ENCODE peak calls at places on chromosomes 2 and 18, in four cellular contexts. T is K562, R is HL-60, J is GM12878. C is an unnamed sample.

GRCh38 chr2:220175967-220176366 is 548.5 kb downstream of the SLC4A3 start:
- DNase-seq in T (no peak), R (no peak), J (no peak), C (no peak)

GRCh38 chr18:48446582-48447225 is 37.5 kb upstream of the ZBTB7C start:
- DNase-seq in T (peak), R (peak), J (no peak), C (peak)

GRCh38 chr2:119764832-119765231 is 5.1 kb downstream of the PTPN4 start:
- DNase-seq in T (no peak), R (no peak), J (no peak), C (no peak)

GRCh38 chr2:121626777-121627524 is 22.3 kb downstream of the CLASP1 start:
- DNase-seq in T (no peak), R (no peak), J (no peak), C (no peak)

GRCh38 chr2:104444392-104444791 is 409.5 kb upstream of the POU3F3 start:
- DNase-seq in T (no peak), R (no peak), J (no peak), C (no peak)

GRCh38 chr2:179051250-179051649 is 1.3 kb upstream of the CCDC141 start:
- DNase-seq in T (no peak), R (no peak), J (no peak), C (no peak)

GRCh38 chr2:115314157-115314556 is 871.7 kb downstream of the DPP10 start:
- DNase-seq in T (no peak), R (no peak), J (no peak), C (no peak)

GRCh38 chr2:168545439-168546082 is 89.5 kb downstream of the CERS6 start:
- DNase-seq in T (no peak), R (no peak), J (no peak), C (no peak)

GRCh38 chr18:61754039-61754583 is 138.7 kb downstream of the RNF152 start:
- DNase-seq in T (no peak), R (no peak), J (no peak), C (no peak)

GRCh38 chr2:70827388-70827787 is 7.0 kb upstream of the CLEC4F start:
- DNase-seq in T (no peak), R (no peak), J (no peak), C (no peak)

GRCh38 chr2:66481100-66481549 is 46.2 kb downstream of the MEIS1 start:
- DNase-seq in T (peak), R (no peak), J (no peak), C (no peak)

GRCh38 chr2:105104208-105104731 is 66.4 kb downstream of the MRPS9 start:
- DNase-seq in T (no peak), R (no peak), J (no peak), C (no peak)

GRCh38 chr2:228646061-228646460 is 464.6 kb upstream of the SPHKAP start:
- DNase-seq in T (no peak), R (no peak), J (no peak), C (no peak)

GRCh38 chr2:133177196-133177595 is 391.1 kb downstream of the NCKAP5 start:
- DNase-seq in T (no peak), R (no peak), J (no peak), C (no peak)

GRCh38 chr2:188664391-188664790 is 309.8 kb upstream of the COL3A1 start:
- DNase-seq in T (no peak), R (no peak), J (no peak), C (no peak)

GRCh38 chr18:75429975-75430374 is 2.5 kb upstream of the SMIM21 start:
- DNase-seq in T (no peak), R (no peak), J (no peak), C (no peak)

GRCh38 chr2:58845011-58845410 is 603.9 kb upstream of the FANCL start:
- DNase-seq in T (no peak), R (no peak), J (no peak), C (no peak)

GRCh38 chr2:99420751-99421299 is 69.0 kb downstream of the REV1 start:
- DNase-seq in T (no peak), R (no peak), J (no peak), C (no peak)

GRCh38 chr18:79068299-79068945 is 772 bp upstream of the ATP9B start:
- DNase-seq in T (no peak), R (no peak), J (peak), C (no peak)

GRCh38 chr2:26854283-26854827 is 6.4 kb downstream of the DPYSL5 start:
- DNase-seq in T (no peak), R (no peak), J (no peak), C (no peak)

GRCh38 chr2:105609756-105610397 is 134.8 kb upstream of the NCK2 start:
- DNase-seq in T (no peak), R (no peak), J (no peak), C (no peak)

GRCh38 chr2:80348953-80349352 is 44.4 kb upstream of the LRRTM1 start:
- DNase-seq in T (no peak), R (no peak), J (no peak), C (no peak)

GRCh38 chr2:215831296-215831913 is 181.9 kb downstream of the MREG start:
- DNase-seq in T (peak), R (peak), J (peak), C (no peak)

GRCh38 chr2:65265090-65266045 is 37.7 kb downstream of the ACTR2 start:
- DNase-seq in T (peak), R (no peak), J (peak), C (no peak)

GRCh38 chr2:8922431-8922830 is 81.1 kb downstream of the MBOAT2 start:
- DNase-seq in T (no peak), R (no peak), J (no peak), C (no peak)

GRCh38 chr18:22451796-22452195 is 34.1 kb upstream of the CTAGE1 start:
- DNase-seq in T (peak), R (no peak), J (no peak), C (no peak)

GRCh38 chr2:223217373-223217772 is 165.4 kb downstream of the KCNE4 start:
- DNase-seq in T (no peak), R (no peak), J (no peak), C (no peak)

GRCh38 chr2:9138507-9139085 is 68.0 kb upstream of the ASAP2 start:
- DNase-seq in T (peak), R (no peak), J (no peak), C (no peak)

GRCh38 chr2:229431331-229431954 is 160.4 kb upstream of the PID1 start:
- DNase-seq in T (peak), R (peak), J (no peak), C (no peak)

GRCh38 chr2:70357076-70358071 is 55.5 kb upstream of the FAM136A start:
- DNase-seq in T (no peak), R (no peak), J (no peak), C (no peak)

GRCh38 chr18:26332991-26333390 is 106.7 kb downstream of the TAF4B start:
- DNase-seq in T (no peak), R (no peak), J (no peak), C (no peak)

DNA sequence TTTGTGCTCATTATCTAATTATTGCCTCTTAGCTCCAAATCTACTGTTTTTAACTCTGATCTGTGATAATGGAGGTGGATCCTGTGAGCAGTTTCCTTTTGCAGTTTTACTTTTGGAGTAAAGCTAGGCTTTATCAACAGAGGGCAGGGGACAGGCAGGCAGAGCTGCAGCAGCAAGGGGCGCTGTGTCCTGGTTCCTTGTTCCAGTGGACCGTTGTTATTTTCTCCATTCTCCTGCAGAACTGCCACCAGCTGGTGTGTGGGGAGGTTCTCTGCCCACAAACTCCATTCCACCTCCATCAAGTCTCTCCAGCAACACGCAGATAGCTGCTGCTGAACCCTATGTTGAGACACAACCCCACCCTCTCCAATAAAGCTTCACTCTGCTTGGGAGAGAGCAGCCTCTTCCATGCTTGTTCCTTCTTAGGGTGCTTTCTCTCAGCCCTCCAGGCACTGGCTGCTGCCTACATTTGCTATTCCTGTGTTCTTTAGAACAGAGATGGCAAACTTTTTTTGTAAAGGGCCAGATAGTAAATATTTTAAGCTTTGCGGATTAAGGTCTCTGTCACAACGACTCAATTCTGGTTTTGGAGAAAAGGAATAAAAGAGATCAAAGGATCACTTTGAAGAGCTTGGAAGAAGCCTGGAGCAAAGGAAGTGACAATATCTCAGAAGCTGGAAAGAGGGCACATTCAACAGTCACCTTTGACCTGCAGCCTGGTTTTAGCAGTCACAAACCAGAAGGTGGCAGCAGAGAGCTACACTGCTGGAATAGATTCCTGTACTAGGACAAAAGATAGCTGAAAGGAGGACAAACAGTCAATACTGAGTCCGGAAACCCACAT is 208.8 kb downstream of the CCDC178 start:
- DNase-seq in T (peak), R (peak), J (peak), C (peak)
- TF ChIP-seq SPI1 in T (no peak), R (no peak), J (no peak), C (no peak)

DNA sequence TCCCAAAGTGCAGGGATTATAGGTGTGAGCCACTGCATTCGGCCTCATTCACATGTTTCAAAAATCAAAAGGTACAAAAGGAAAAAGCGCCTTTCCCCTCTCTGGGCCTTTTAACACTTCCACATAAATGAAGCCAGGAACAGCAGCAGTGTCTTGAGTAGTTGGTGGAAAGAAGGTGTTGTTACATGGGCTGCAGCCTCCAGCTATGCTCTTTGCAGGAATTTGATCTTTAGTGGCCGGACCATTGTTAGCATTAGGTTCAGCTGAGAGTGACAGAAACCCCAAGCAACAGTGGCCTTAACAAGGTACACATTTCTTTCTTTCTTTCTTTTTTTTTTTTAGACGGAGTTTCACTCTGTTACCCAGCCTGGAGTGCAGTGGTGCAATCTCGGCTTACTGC is 59.1 kb downstream of the HS6ST1 start:
- DNase-seq in T (no peak), R (no peak), J (no peak), C (no peak)
- TF ChIP-seq SPI1 in T (no peak), R (no peak), J (no peak), C (no peak)

GRCh38 chr2:76813084-76813483 is 709.1 kb downstream of the LRRTM4 start:
- DNase-seq in T (no peak), R (no peak), J (no peak), C (no peak)
- TF ChIP-seq SPI1 in T (no peak), R (no peak), J (no peak), C (no peak)

GRCh38 chr2:30232027-30232800 is 880 bp downstream of the LBH start:
- DNase-seq in T (peak), R (no peak), J (no peak), C (peak)
- TF ChIP-seq SPI1 in T (no peak), R (no peak), J (peak), C (peak)

DNA sequence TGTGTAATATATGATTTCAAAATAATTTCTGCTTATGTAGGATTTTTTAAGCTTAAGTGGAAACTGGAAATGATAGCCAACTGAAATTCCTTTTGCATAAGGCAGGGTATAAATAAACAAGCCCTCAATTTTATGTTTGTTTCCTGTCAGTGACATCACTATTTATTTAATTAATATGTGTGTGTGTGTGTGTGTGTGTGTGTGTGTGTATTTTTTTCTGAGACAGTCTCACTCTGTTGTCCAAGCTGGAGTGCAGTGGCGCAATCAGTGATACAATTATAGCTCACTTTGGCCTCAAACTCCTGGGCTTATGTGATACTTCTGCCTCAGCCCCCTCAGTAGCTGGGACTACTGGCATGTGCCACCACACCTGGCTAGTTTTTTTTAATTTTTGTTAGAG is 29.3 kb upstream of the CYP20A1 start:
- DNase-seq in T (no peak), R (no peak), J (no peak), C (no peak)
- TF ChIP-seq SPI1 in T (no peak), R (no peak), J (no peak), C (no peak)

GRCh38 chr18:11577271-11578112 is 31.9 kb upstream of the SLC35G4 start:
- DNase-seq in T (no peak), R (no peak), J (no peak), C (no peak)
- TF ChIP-seq SPI1 in T (no peak), R (no peak), J (no peak), C (no peak)

DNA sequence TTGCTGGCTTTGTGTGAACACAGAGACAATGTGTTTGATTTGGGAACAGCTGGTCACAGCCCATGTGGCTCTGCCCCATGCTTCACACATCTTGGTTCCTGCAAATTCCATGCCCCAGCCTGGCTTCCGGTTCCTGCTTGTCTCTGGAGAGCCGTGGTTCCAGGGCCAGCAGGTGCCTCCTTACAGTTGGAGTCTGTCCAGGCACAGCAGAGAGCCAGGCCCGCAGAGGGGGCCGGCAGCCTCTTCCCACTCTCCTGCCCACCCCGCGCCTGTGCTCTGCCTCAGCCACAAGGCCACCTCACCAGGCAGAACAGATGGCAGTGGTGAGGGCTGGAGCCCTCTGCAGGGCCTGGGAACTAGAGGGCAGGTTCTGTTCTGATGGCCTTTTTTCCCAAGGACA is 81.5 kb downstream of the LDLRAD4 start:
- DNase-seq in T (no peak), R (no peak), J (no peak), C (no peak)
- TF ChIP-seq SPI1 in T (no peak), R (no peak), J (no peak), C (no peak)

GRCh38 chr18:45984546-45985235 is 17.6 kb upstream of the EPG5 start:
- DNase-seq in T (no peak), R (no peak), J (no peak), C (no peak)
- TF ChIP-seq SPI1 in T (no peak), R (no peak), J (no peak), C (no peak)

GRCh38 chr2:178006710-178007109 is 65.9 kb downstream of the PDE11A start:
- DNase-seq in T (no peak), R (no peak), J (no peak), C (no peak)
- TF ChIP-seq SPI1 in T (no peak), R (no peak), J (no peak), C (no peak)